ENCODE peak calls at places on chromosomes 4 and X, in seven cellular contexts. X, Z, L, S, B, C and O are unnamed samples.

GRCh38 chr4:15605537-15605936 is 49.6 kb downstream of the FBXL5 start:
- DNase-seq in X (no peak), Z (no peak), L (no peak), S (no peak), B (no peak), C (no peak), O (no peak)

GRCh38 chrX:120302434-120302833 is 8.8 kb downstream of the TMEM255A start:
- DNase-seq in X (no peak), Z (no peak), L (no peak), S (no peak), B (no peak), C (no peak), O (no peak)

GRCh38 chrX:131675596-131676194 is 131.8 kb downstream of the OR13H1 start:
- DNase-seq in X (no peak), Z (peak), L (peak), S (no peak), B (no peak), C (peak), O (no peak)

GRCh38 chr4:168631241-168632151 is 134.6 kb downstream of the PALLD start:
- DNase-seq in X (no peak), Z (peak), L (no peak), S (peak), B (peak), C (peak), O (peak)

GRCh38 chrX:108396188-108396885 is 41.9 kb downstream of the COL4A6 start:
- DNase-seq in X (no peak), Z (peak), L (peak), S (no peak), B (no peak), C (peak), O (no peak)

GRCh38 chrX:13254076-13254785 is 65.6 kb downstream of the ATXN3L start:
- DNase-seq in X (no peak), Z (peak), L (no peak), S (no peak), B (peak), C (peak), O (no peak)

GRCh38 chr4:118270492-118270891 is 82.3 kb downstream of the PRSS12 start:
- DNase-seq in X (no peak), Z (peak), L (peak), S (no peak), B (peak), C (peak), O (no peak)

GRCh38 chrX:131306602-131307001 is 17.5 kb upstream of the IGSF1 start:
- DNase-seq in X (no peak), Z (no peak), L (no peak), S (no peak), B (no peak), C (no peak), O (no peak)

GRCh38 chr4:24979554-24979953 is 51.2 kb downstream of the LGI2 start:
- DNase-seq in X (no peak), Z (peak), L (no peak), S (no peak), B (peak), C (peak), O (no peak)

GRCh38 chr4:184392748-184393334 is 81.5 kb downstream of the IRF2 start:
- DNase-seq in X (no peak), Z (no peak), L (no peak), S (no peak), B (no peak), C (no peak), O (peak)

GRCh38 chrX:47662144-47662657 is 3.2 kb upstream of the UXT start:
- DNase-seq in X (peak), Z (peak), L (no peak), S (no peak), B (peak), C (peak), O (no peak)

GRCh38 chr4:156100651-156101050 is 147.0 kb upstream of the CTSO start:
- DNase-seq in X (no peak), Z (no peak), L (no peak), S (no peak), B (no peak), C (peak), O (no peak)

GRCh38 chr4:38150021-38150671 is 189.9 kb downstream of the PTTG2 start:
- DNase-seq in X (no peak), Z (no peak), L (no peak), S (no peak), B (peak), C (peak), O (peak)

GRCh38 chr4:153543351-153543750 is 77.2 kb downstream of the TMEM131L start:
- DNase-seq in X (no peak), Z (no peak), L (no peak), S (no peak), B (no peak), C (no peak), O (no peak)

GRCh38 chrX:151985955-151986354 is 11.5 kb upstream of the GABRE start:
- DNase-seq in X (peak), Z (peak), L (no peak), S (no peak), B (peak), C (peak), O (no peak)

GRCh38 chrX:150841466-150842197 is 56.8 kb downstream of the CD99L2 start:
- DNase-seq in X (no peak), Z (peak), L (no peak), S (no peak), B (peak), C (peak), O (no peak)

GRCh38 chr4:182973421-182974340 is 56.5 kb upstream of the DCTD start:
- DNase-seq in X (no peak), Z (peak), L (no peak), S (no peak), B (peak), C (peak), O (no peak)

GRCh38 chrX:46575991-46576392 is 2.4 kb downstream of the CHST7 start:
- DNase-seq in X (no peak), Z (no peak), L (no peak), S (no peak), B (peak), C (peak), O (no peak)

GRCh38 chr4:1021386-1022050 is 10.1 kb downstream of the FGFRL1 start:
- DNase-seq in X (no peak), Z (no peak), L (no peak), S (no peak), B (no peak), C (no peak), O (no peak)

GRCh38 chrX:83422836-83423235 is 85.3 kb upstream of the POU3F4 start:
- DNase-seq in X (no peak), Z (no peak), L (no peak), S (no peak), B (no peak), C (no peak), O (no peak)

GRCh38 chr4:23083391-23083790 is 390.7 kb downstream of the GBA3 start:
- DNase-seq in X (no peak), Z (no peak), L (no peak), S (no peak), B (no peak), C (no peak), O (no peak)

GRCh38 chrX:68193786-68194185 is 239.5 kb downstream of the OPHN1 start:
- DNase-seq in X (no peak), Z (no peak), L (no peak), S (no peak), B (no peak), C (no peak), O (no peak)

GRCh38 chrX:68193234-68193633 is 240.1 kb downstream of the OPHN1 start:
- DNase-seq in X (no peak), Z (no peak), L (no peak), S (no peak), B (no peak), C (peak), O (no peak)

GRCh38 chrX:68199062-68199848 is 234.0 kb downstream of the OPHN1 start:
- DNase-seq in X (no peak), Z (peak), L (no peak), S (no peak), B (no peak), C (no peak), O (no peak)

DNA sequence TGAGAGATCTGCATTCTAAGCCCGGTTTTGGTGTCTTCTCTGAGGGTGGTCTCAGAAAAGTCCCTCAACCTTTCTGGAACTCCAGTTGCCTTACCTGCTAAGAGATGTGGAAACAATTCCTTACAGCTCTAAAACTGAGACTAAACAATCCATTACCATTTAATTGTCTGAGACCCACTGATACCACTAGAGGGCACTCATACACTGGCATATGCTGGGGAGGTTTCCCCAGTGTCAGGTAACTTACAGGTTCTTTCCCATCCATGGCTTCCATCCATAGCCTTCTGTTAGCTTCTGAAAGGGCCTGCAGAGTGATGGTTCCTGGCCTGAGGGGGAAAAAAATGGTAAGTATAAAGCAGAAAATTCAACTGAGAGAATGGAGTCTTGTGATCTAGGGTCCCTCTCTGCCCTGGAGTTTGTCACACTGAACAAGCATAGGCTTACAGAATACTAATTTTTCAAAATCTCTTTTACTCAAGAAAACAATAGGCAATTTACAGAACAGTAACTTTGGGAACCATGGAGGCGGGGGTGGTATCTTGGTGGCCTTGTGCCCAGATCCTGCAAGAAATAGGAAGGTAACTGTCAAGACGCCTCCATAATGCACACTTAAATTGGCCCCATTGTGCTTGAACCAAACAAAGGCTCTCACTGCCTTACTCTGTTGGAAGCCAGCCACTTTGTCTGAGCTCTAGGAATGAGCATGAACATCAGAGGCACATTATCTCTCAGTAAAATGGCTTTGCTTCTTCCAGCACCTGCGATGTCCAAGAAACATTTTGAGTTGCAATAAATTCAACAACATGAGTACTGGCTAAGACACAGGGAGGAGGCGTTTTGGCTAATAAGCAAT is 236.1 kb downstream of the OPHN1 start:
- DNase-seq in X (no peak), Z (peak), L (peak), S (no peak), B (peak), C (peak), O (no peak)
- TF ChIP-seq CTCF in X (peak), Z (peak), L (peak), S (peak), B (peak), C (peak), O (peak)

GRCh38 chrX:79415056-79415455 is 47.9 kb upstream of the ITM2A start:
- DNase-seq in X (no peak), Z (no peak), L (no peak), S (no peak), B (no peak), C (no peak), O (no peak)

GRCh38 chrX:79408623-79409322 is 41.6 kb upstream of the ITM2A start:
- DNase-seq in X (no peak), Z (no peak), L (no peak), S (no peak), B (no peak), C (no peak), O (no peak)

GRCh38 chrX:79409657-79410056 is 42.5 kb upstream of the ITM2A start:
- DNase-seq in X (no peak), Z (no peak), L (no peak), S (no peak), B (no peak), C (no peak), O (no peak)

GRCh38 chrX:79413963-79414362 is 46.8 kb upstream of the ITM2A start:
- DNase-seq in X (no peak), Z (no peak), L (no peak), S (no peak), B (no peak), C (no peak), O (no peak)

GRCh38 chrX:79413009-79413408 is 45.9 kb upstream of the ITM2A start:
- DNase-seq in X (no peak), Z (peak), L (no peak), S (no peak), B (peak), C (peak), O (no peak)
- TF ChIP-seq CTCF in X (no peak), Z (no peak), L (no peak), S (peak), B (no peak), C (peak), O (peak)

GRCh38 chrX:16839852-16840460 is 30.2 kb downstream of the RBBP7 start:
- DNase-seq in X (no peak), Z (peak), L (no peak), S (no peak), B (peak), C (peak), O (no peak)

GRCh38 chrX:16836371-16836770 is 33.8 kb downstream of the RBBP7 start:
- DNase-seq in X (no peak), Z (peak), L (no peak), S (no peak), B (peak), C (no peak), O (no peak)

GRCh38 chrX:16839224-16839851 is 30.8 kb downstream of the RBBP7 start:
- DNase-seq in X (no peak), Z (no peak), L (no peak), S (no peak), B (peak), C (no peak), O (no peak)

GRCh38 chrX:16834811-16835210 is 35.4 kb downstream of the RBBP7 start:
- DNase-seq in X (no peak), Z (no peak), L (no peak), S (no peak), B (no peak), C (no peak), O (no peak)

GRCh38 chrX:16838202-16839066 is 31.7 kb downstream of the RBBP7 start:
- DNase-seq in X (peak), Z (peak), L (no peak), S (no peak), B (peak), C (peak), O (no peak)
- TF ChIP-seq CTCF in X (no peak), Z (no peak), L (no peak), S (no peak), B (no peak), C (no peak), O (no peak)

GRCh38 chr4:88528861-88529260 is 5.3 kb upstream of the PYURF start:
- DNase-seq in X (no peak), Z (no peak), L (no peak), S (no peak), B (peak), C (peak), O (no peak)

GRCh38 chr4:88527787-88528186 is 4.2 kb upstream of the PYURF start:
- DNase-seq in X (no peak), Z (no peak), L (no peak), S (no peak), B (no peak), C (no peak), O (no peak)

GRCh38 chr4:88522702-88523324 is 763 bp downstream of the PYURF start:
- DNase-seq in X (no peak), Z (peak), L (no peak), S (no peak), B (peak), C (peak), O (peak)

GRCh38 chr4:88523325-88524129 is at the start of gene PYURF:
- DNase-seq in X (peak), Z (peak), L (peak), S (peak), B (peak), C (peak), O (peak)

GRCh38 chr4:88526221-88526815 is 2.7 kb upstream of the PYURF start:
- DNase-seq in X (no peak), Z (peak), L (no peak), S (no peak), B (peak), C (peak), O (no peak)
- TF ChIP-seq CTCF in X (no peak), Z (no peak), L (peak), S (no peak), B (no peak), C (no peak), O (no peak)

GRCh38 chrX:41142130-41142529 is 56.9 kb downstream of the USP9X start:
- DNase-seq in X (no peak), Z (no peak), L (no peak), S (no peak), B (no peak), C (no peak), O (no peak)

GRCh38 chrX:41150043-41150442 is 64.8 kb downstream of the USP9X start:
- DNase-seq in X (no peak), Z (no peak), L (no peak), S (no peak), B (no peak), C (no peak), O (no peak)

GRCh38 chrX:41148553-41148952 is 63.3 kb downstream of the USP9X start:
- DNase-seq in X (peak), Z (peak), L (no peak), S (no peak), B (peak), C (peak), O (no peak)

GRCh38 chrX:41144873-41145272 is 59.6 kb downstream of the USP9X start:
- DNase-seq in X (no peak), Z (no peak), L (no peak), S (no peak), B (no peak), C (no peak), O (no peak)

DNA sequence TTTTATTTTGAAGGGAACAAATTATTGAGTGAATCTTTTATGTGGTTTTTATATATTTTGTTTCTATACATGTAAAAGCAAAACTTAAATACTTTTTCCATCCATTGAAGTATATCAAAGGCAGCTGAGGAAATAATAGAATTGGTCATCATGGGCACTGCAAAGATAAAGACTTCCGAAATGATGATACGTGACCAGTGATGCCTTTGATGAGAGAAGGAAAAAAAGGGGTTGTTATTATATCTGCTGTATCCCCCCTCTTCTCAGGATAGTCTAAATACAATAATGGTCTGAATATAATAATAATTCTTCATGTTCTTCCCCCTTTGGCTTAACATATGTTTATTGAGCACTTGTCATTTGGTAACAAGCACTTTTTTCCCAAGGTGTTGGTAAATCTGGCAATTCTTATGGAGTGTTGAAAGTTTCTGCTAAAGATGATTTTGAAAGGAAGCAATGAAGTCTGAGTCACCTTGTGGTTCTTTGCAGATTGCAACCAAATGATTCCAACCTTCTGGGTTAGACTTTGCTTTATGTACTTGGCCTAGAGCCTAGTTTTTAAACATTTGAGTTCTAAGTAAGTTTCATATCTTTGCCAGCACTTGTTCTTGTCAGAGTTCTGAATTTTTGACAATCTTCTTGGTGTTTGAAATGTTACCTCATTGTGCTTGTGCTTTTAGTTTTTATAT is 60.8 kb downstream of the USP9X start:
- DNase-seq in X (peak), Z (peak), L (peak), S (no peak), B (peak), C (peak), O (no peak)
- TF ChIP-seq CTCF in X (no peak), Z (no peak), L (no peak), S (no peak), B (no peak), C (peak), O (no peak)

GRCh38 chr4:7392438-7393374 is 42.0 kb downstream of the PSAPL1 start:
- DNase-seq in X (no peak), Z (peak), L (no peak), S (peak), B (peak), C (peak), O (peak)
- TF ChIP-seq CTCF in X (no peak), Z (no peak), L (no peak), S (no peak), B (no peak), C (no peak), O (no peak)

GRCh38 chrX:16807976-16808542 is 21.8 kb downstream of the TXLNG start:
- DNase-seq in X (no peak), Z (peak), L (no peak), S (no peak), B (peak), C (peak), O (no peak)

GRCh38 chrX:16804923-16805464 is 18.7 kb downstream of the TXLNG start:
- DNase-seq in X (no peak), Z (no peak), L (no peak), S (no peak), B (no peak), C (no peak), O (no peak)

DNA sequence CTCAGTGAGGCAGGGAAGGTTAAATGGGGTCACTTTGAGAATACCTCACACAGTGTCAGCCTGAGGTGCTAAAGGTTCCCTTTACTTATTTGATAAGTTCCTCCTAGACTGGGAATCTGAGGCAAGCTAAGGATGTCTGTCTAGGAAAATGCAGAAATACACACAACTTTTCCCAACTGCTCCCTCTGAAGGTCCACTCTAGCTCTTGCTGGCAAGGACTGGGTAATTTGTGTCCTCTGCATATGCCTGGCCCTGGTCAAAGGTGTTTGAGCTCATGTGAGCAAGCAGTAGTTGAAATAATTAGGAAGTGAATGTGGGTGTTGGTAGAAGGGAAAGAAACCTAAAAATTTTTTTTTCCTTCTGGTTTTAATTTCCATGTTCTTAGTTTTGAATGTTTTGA is 21.3 kb downstream of the TXLNG start:
- DNase-seq in X (no peak), Z (no peak), L (no peak), S (no peak), B (no peak), C (peak), O (no peak)
- TF ChIP-seq CTCF in X (no peak), Z (no peak), L (no peak), S (no peak), B (peak), C (peak), O (no peak)

GRCh38 chr4:73943555-73943954 is 38.3 kb downstream of the PF4 start:
- DNase-seq in X (no peak), Z (no peak), L (no peak), S (no peak), B (no peak), C (no peak), O (no peak)

GRCh38 chr4:73947239-73947985 is 34.4 kb downstream of the PF4 start:
- DNase-seq in X (no peak), Z (no peak), L (no peak), S (no peak), B (no peak), C (no peak), O (no peak)

GRCh38 chr4:73945674-73946449 is 36.0 kb downstream of the PF4 start:
- DNase-seq in X (no peak), Z (peak), L (no peak), S (no peak), B (no peak), C (no peak), O (no peak)

GRCh38 chr4:73945140-73945539 is 36.7 kb downstream of the PF4 start:
- DNase-seq in X (no peak), Z (no peak), L (no peak), S (no peak), B (no peak), C (no peak), O (no peak)

GRCh38 chr4:73944061-73944875 is 37.6 kb downstream of the PF4 start:
- DNase-seq in X (no peak), Z (peak), L (no peak), S (no peak), B (peak), C (peak), O (no peak)
- TF ChIP-seq CTCF in X (no peak), Z (peak), L (no peak), S (no peak), B (no peak), C (no peak), O (no peak)